ENCODE peak calls at places on chromosomes 5 and 9, in nine cellular contexts. One of them, this sample, is unnamed.

GRCh38 chr9:136059321-136059791 is 35.7 kb downstream of the NACC2 start:
- DNase-seq in AG04450: no peak
- DNase-seq in H9: no peak
- DNase-seq in WTC11: peak
- DNase-seq in breast epithelium: no peak
- DNase-seq in left lung: peak
- DNase-seq in NB4: no peak
- DNase-seq in endothelial cell: peak
- DNase-seq in IMR-90: no peak
- DNase-seq in this sample: peak

GRCh38 chr5:423626-424258 is 19.2 kb upstream of the EXOC3 start:
- DNase-seq in AG04450: no peak
- DNase-seq in H9: peak
- DNase-seq in WTC11: no peak
- DNase-seq in breast epithelium: no peak
- DNase-seq in left lung: no peak
- DNase-seq in NB4: peak
- DNase-seq in endothelial cell: no peak
- DNase-seq in IMR-90: no peak
- DNase-seq in this sample: no peak

GRCh38 chr9:115296831-115297565 is 179.0 kb upstream of the TNC start:
- DNase-seq in AG04450: no peak
- DNase-seq in H9: peak
- DNase-seq in WTC11: no peak
- DNase-seq in breast epithelium: no peak
- DNase-seq in left lung: no peak
- DNase-seq in NB4: no peak
- DNase-seq in endothelial cell: no peak
- DNase-seq in IMR-90: no peak
- DNase-seq in this sample: no peak

GRCh38 chr5:50905996-50906395 is 239.6 kb downstream of the PARP8 start:
- DNase-seq in AG04450: no peak
- DNase-seq in H9: no peak
- DNase-seq in WTC11: no peak
- DNase-seq in breast epithelium: no peak
- DNase-seq in left lung: no peak
- DNase-seq in NB4: no peak
- DNase-seq in endothelial cell: no peak
- DNase-seq in IMR-90: no peak
- DNase-seq in this sample: no peak

GRCh38 chr9:15606667-15607472 is 54.0 kb downstream of the CCDC171 start:
- DNase-seq in AG04450: peak
- DNase-seq in H9: no peak
- DNase-seq in WTC11: no peak
- DNase-seq in breast epithelium: no peak
- DNase-seq in left lung: no peak
- DNase-seq in NB4: peak
- DNase-seq in endothelial cell: peak
- DNase-seq in IMR-90: peak
- DNase-seq in this sample: no peak

GRCh38 chr5:115855959-115856358 is 14.2 kb downstream of the AP3S1 start:
- DNase-seq in AG04450: no peak
- DNase-seq in H9: no peak
- DNase-seq in WTC11: no peak
- DNase-seq in breast epithelium: no peak
- DNase-seq in left lung: no peak
- DNase-seq in NB4: peak
- DNase-seq in endothelial cell: no peak
- DNase-seq in IMR-90: peak
- DNase-seq in this sample: no peak

GRCh38 chr5:142388696-142389095 is 63.9 kb upstream of the SPRY4 start:
- DNase-seq in AG04450: no peak
- DNase-seq in H9: no peak
- DNase-seq in WTC11: no peak
- DNase-seq in breast epithelium: no peak
- DNase-seq in left lung: no peak
- DNase-seq in NB4: peak
- DNase-seq in endothelial cell: no peak
- DNase-seq in IMR-90: peak
- DNase-seq in this sample: no peak

GRCh38 chr5:137563646-137564474 is 64.7 kb upstream of the SPOCK1 start:
- DNase-seq in AG04450: no peak
- DNase-seq in H9: no peak
- DNase-seq in WTC11: no peak
- DNase-seq in breast epithelium: no peak
- DNase-seq in left lung: no peak
- DNase-seq in NB4: peak
- DNase-seq in endothelial cell: no peak
- DNase-seq in IMR-90: peak
- DNase-seq in this sample: no peak

GRCh38 chr5:98930972-98931762 is 2.4 kb upstream of the CHD1 start:
- DNase-seq in AG04450: no peak
- DNase-seq in H9: no peak
- DNase-seq in WTC11: no peak
- DNase-seq in breast epithelium: no peak
- DNase-seq in left lung: no peak
- DNase-seq in NB4: no peak
- DNase-seq in endothelial cell: no peak
- DNase-seq in IMR-90: no peak
- DNase-seq in this sample: no peak

GRCh38 chr5:56818409-56819026 is 3.2 kb downstream of the MAP3K1 start:
- DNase-seq in AG04450: no peak
- DNase-seq in H9: no peak
- DNase-seq in WTC11: no peak
- DNase-seq in breast epithelium: no peak
- DNase-seq in left lung: no peak
- DNase-seq in NB4: peak
- DNase-seq in endothelial cell: no peak
- DNase-seq in IMR-90: peak
- DNase-seq in this sample: no peak

GRCh38 chr9:18595597-18595996 is 121.6 kb downstream of the ADAMTSL1 start:
- DNase-seq in AG04450: no peak
- DNase-seq in H9: no peak
- DNase-seq in WTC11: no peak
- DNase-seq in breast epithelium: no peak
- DNase-seq in left lung: no peak
- DNase-seq in NB4: no peak
- DNase-seq in endothelial cell: no peak
- DNase-seq in IMR-90: no peak
- DNase-seq in this sample: no peak

GRCh38 chr9:21295992-21296391 is 9.1 kb downstream of the IFNA5 start:
- DNase-seq in AG04450: no peak
- DNase-seq in H9: no peak
- DNase-seq in WTC11: no peak
- DNase-seq in breast epithelium: no peak
- DNase-seq in left lung: no peak
- DNase-seq in NB4: peak
- DNase-seq in endothelial cell: no peak
- DNase-seq in IMR-90: no peak
- DNase-seq in this sample: no peak
- TF ChIP-seq CTCF in AG04450: no peak
- TF ChIP-seq CTCF in H9: no peak
- TF ChIP-seq CTCF in WTC11: no peak
- TF ChIP-seq CTCF in breast epithelium: no peak
- TF ChIP-seq CTCF in left lung: no peak
- TF ChIP-seq CTCF in NB4: no peak
- TF ChIP-seq CTCF in endothelial cell: no peak
- TF ChIP-seq CTCF in IMR-90: no peak
- TF ChIP-seq CTCF in this sample: no peak

GRCh38 chr9:88378317-88378716 is 9.9 kb upstream of the SPIN1 start:
- DNase-seq in AG04450: no peak
- DNase-seq in H9: peak
- DNase-seq in WTC11: peak
- DNase-seq in breast epithelium: no peak
- DNase-seq in left lung: no peak
- DNase-seq in NB4: peak
- DNase-seq in endothelial cell: no peak
- DNase-seq in IMR-90: peak
- DNase-seq in this sample: no peak
- TF ChIP-seq CTCF in AG04450: peak
- TF ChIP-seq CTCF in H9: peak
- TF ChIP-seq CTCF in WTC11: no peak
- TF ChIP-seq CTCF in breast epithelium: no peak
- TF ChIP-seq CTCF in left lung: no peak
- TF ChIP-seq CTCF in NB4: peak
- TF ChIP-seq CTCF in endothelial cell: peak
- TF ChIP-seq CTCF in IMR-90: peak
- TF ChIP-seq CTCF in this sample: no peak

DNA sequence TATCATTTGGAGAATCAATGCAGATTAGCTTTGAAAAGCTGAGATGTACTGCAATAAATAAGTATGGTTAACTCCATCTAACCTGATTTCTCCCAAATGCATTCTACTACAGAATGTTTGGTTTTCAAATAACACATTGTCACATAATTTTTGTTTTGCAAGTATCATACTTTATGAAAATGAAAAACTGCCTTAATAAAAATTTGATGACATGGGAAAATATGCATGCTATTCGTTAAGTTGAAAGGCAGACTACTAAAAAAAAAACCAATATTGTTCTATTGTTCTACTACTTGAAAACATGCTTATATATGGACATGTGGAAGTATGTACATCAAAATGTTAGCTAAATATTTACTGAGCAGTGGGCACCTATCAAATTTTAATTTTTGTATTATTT is 668.9 kb downstream of the HTR1A start:
- DNase-seq in AG04450: no peak
- DNase-seq in H9: no peak
- DNase-seq in WTC11: no peak
- DNase-seq in breast epithelium: no peak
- DNase-seq in left lung: no peak
- DNase-seq in NB4: no peak
- DNase-seq in endothelial cell: no peak
- DNase-seq in IMR-90: no peak
- DNase-seq in this sample: no peak
- TF ChIP-seq CTCF in AG04450: no peak
- TF ChIP-seq CTCF in H9: no peak
- TF ChIP-seq CTCF in WTC11: no peak
- TF ChIP-seq CTCF in breast epithelium: no peak
- TF ChIP-seq CTCF in left lung: no peak
- TF ChIP-seq CTCF in NB4: no peak
- TF ChIP-seq CTCF in endothelial cell: no peak
- TF ChIP-seq CTCF in IMR-90: no peak
- TF ChIP-seq CTCF in this sample: no peak

DNA sequence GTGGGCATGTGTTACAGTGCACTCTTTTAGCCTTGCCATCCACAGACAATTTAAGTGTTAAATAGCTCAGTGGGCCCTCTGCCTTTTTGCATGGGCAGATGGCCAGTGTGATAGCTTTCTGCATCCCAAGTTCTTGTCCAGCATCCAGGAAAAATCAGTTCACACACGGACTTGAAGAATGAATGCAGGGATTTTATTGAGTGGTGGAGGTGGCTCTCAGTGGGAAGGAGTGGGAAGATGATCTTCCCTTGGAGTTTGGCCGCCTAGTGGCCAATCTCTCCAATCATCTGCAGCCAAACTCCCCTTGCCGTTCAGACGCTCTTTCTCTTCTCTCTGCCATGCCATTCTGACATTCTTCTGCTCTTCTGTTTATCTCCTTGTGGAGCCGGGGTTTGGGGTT is 322.4 kb upstream of the GRAMD2B start:
- DNase-seq in AG04450: no peak
- DNase-seq in H9: no peak
- DNase-seq in WTC11: peak
- DNase-seq in breast epithelium: no peak
- DNase-seq in left lung: no peak
- DNase-seq in NB4: peak
- DNase-seq in endothelial cell: peak
- DNase-seq in IMR-90: no peak
- DNase-seq in this sample: no peak
- TF ChIP-seq CTCF in AG04450: peak
- TF ChIP-seq CTCF in H9: peak
- TF ChIP-seq CTCF in WTC11: peak
- TF ChIP-seq CTCF in breast epithelium: peak
- TF ChIP-seq CTCF in left lung: no peak
- TF ChIP-seq CTCF in NB4: peak
- TF ChIP-seq CTCF in endothelial cell: peak
- TF ChIP-seq CTCF in IMR-90: peak
- TF ChIP-seq CTCF in this sample: no peak

DNA sequence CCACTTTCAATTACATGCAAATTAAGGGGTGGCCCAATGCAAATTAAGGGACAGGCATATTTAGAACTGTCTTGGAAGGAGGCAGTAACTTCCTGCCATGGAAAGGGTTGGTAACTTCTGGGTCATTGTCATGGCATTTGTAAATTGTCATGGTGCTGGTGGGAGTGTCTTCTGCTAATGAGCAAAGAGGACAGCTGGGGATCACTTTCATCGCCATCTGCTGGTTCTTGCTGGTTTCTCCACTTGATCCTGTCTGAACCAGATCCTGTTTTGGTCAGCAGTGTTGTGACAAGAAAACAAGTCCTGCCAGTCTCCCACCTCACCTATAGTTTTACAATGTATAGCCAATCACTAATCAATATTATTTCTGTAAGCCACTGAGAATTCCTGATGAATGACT is 23.4 kb upstream of the UGT3A2 start:
- DNase-seq in AG04450: no peak
- DNase-seq in H9: peak
- DNase-seq in WTC11: peak
- DNase-seq in breast epithelium: no peak
- DNase-seq in left lung: no peak
- DNase-seq in NB4: peak
- DNase-seq in endothelial cell: peak
- DNase-seq in IMR-90: peak
- DNase-seq in this sample: no peak
- TF ChIP-seq CTCF in AG04450: peak
- TF ChIP-seq CTCF in H9: peak
- TF ChIP-seq CTCF in WTC11: no peak
- TF ChIP-seq CTCF in breast epithelium: no peak
- TF ChIP-seq CTCF in left lung: no peak
- TF ChIP-seq CTCF in NB4: peak
- TF ChIP-seq CTCF in endothelial cell: peak
- TF ChIP-seq CTCF in IMR-90: peak
- TF ChIP-seq CTCF in this sample: no peak

GRCh38 chr9:89410022-89410421 is 87.9 kb downstream of the SEMA4D start:
- DNase-seq in AG04450: no peak
- DNase-seq in H9: no peak
- DNase-seq in WTC11: no peak
- DNase-seq in breast epithelium: no peak
- DNase-seq in left lung: no peak
- DNase-seq in NB4: no peak
- DNase-seq in endothelial cell: no peak
- DNase-seq in IMR-90: no peak
- DNase-seq in this sample: no peak
- TF ChIP-seq CTCF in AG04450: no peak
- TF ChIP-seq CTCF in H9: no peak
- TF ChIP-seq CTCF in WTC11: no peak
- TF ChIP-seq CTCF in breast epithelium: no peak
- TF ChIP-seq CTCF in left lung: no peak
- TF ChIP-seq CTCF in NB4: no peak
- TF ChIP-seq CTCF in endothelial cell: no peak
- TF ChIP-seq CTCF in IMR-90: no peak
- TF ChIP-seq CTCF in this sample: no peak

GRCh38 chr5:11906495-11906894 is 2.2 kb upstream of the CTNND2 start:
- DNase-seq in AG04450: no peak
- DNase-seq in H9: no peak
- DNase-seq in WTC11: no peak
- DNase-seq in breast epithelium: no peak
- DNase-seq in left lung: no peak
- DNase-seq in NB4: no peak
- DNase-seq in endothelial cell: no peak
- DNase-seq in IMR-90: no peak
- DNase-seq in this sample: no peak
- TF ChIP-seq CTCF in AG04450: no peak
- TF ChIP-seq CTCF in H9: no peak
- TF ChIP-seq CTCF in WTC11: no peak
- TF ChIP-seq CTCF in breast epithelium: no peak
- TF ChIP-seq CTCF in left lung: no peak
- TF ChIP-seq CTCF in NB4: no peak
- TF ChIP-seq CTCF in endothelial cell: no peak
- TF ChIP-seq CTCF in IMR-90: no peak
- TF ChIP-seq CTCF in this sample: no peak